ENCODE peak calls at places on chromosomes 4 and X, in four cellular contexts. B, S, I and K are unnamed samples.

GRCh38 chrX:20742106-20742505 is 475.4 kb upstream of the RPS6KA3 start:
- DNase-seq in B (no peak), S (no peak), I (no peak), K (no peak)

GRCh38 chrX:86407371-86407770 is 259.1 kb downstream of the DACH2 start:
- DNase-seq in B (no peak), S (no peak), I (no peak), K (no peak)

GRCh38 chr4:56414135-56414675 is 21.2 kb downstream of the PPAT start:
- DNase-seq in B (peak; percentile 26), S (no peak), I (no peak), K (peak; percentile 28)

GRCh38 chr4:129278868-129279267 is 182.9 kb downstream of the C4orf33 start:
- DNase-seq in B (no peak), S (no peak), I (no peak), K (no peak)

GRCh38 chrX:46698691-46699090 is 60.2 kb downstream of the SLC9A7 start:
- DNase-seq in B (no peak), S (no peak), I (no peak), K (no peak)

GRCh38 chrX:44906041-44906440 is 33.1 kb downstream of the KDM6A start:
- DNase-seq in B (no peak), S (no peak), I (no peak), K (no peak)

GRCh38 chr4:101191302-101192098 is 155.8 kb downstream of the PPP3CA start:
- DNase-seq in B (peak; percentile 92), S (peak; percentile 50), I (peak; percentile 61), K (peak; percentile 73)

GRCh38 chrX:65866146-65866545 is 173.7 kb downstream of the VSIG4 start:
- DNase-seq in B (no peak), S (no peak), I (no peak), K (no peak)

GRCh38 chr4:44678094-44679023 is at the start of gene GUF1:
- DNase-seq in B (peak; percentile 86), S (peak; percentile 88), I (peak; percentile 92), K (peak; percentile 95)
- H3K18ac ChIP-seq in B (peak within 1 kb of the TSS; percentile 75), S (peak within 1 kb of the TSS; percentile 79), I (peak within 1 kb of the TSS; percentile 78), K (peak within 1 kb of the TSS; percentile 16)

GRCh38 chr4:4866833-4867744 is 7.6 kb downstream of the MSX1 start:
- DNase-seq in B (no peak), S (peak; percentile 84), I (peak; percentile 79), K (peak; percentile 85)
- H3K23ac ChIP-seq in B (no peak overlapping the region), S (no peak overlapping the region), I (no peak overlapping the region), K (no peak overlapping the region)

GRCh38 chr4:1017706-1018105 is 6.3 kb downstream of the FGFRL1 start:
- DNase-seq in B (no peak), S (no peak), I (no peak), K (no peak)
- H4K5ac ChIP-seq in B (no peak overlapping the region), S (no peak overlapping the region), I (no peak overlapping the region), K (no peak overlapping the region)

DNA sequence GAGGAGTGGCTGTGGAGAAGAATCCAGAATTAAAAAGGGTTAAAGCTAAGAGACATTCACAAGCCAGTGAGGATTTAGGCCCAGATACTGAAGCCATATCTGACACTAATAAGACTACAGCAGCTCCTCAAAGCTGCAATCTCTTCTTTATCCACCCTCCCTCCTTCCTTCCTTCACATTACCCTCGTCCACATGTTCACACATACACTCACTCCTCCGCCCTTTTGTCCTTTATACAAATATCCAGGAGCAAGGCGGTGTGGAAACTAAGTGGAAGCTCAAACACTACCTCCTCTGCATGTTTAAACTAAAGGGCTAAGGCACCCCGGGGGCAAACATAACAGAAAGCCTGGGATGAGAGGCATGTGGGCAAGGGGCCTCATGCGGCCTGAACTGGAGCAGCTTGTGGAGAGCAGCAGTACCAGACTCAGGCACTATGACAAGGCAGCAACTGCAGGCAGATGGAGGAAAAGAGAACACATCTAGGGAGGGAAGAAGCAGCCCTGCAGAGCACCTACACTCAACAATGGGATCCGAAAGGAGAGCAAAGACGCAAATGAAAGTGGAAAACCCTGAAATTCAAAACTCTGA is 9.4 kb downstream of the MAB21L2 start:
- DNase-seq in B (no peak), S (peak; percentile 54), I (peak; percentile 73), K (peak; percentile 76)
- H3K18ac ChIP-seq in B (no peak overlapping the region), S (peak overlapping the region; percentile 75), I (no peak overlapping the region), K (no peak overlapping the region)